ENCODE peak calls at places on chromosomes 16 and 17, in seven cellular contexts. One of them, this sample, is unnamed.

GRCh38 chr17:68961204-68961893 is 6.2 kb upstream of the ABCA8 start:
- DNase-seq in heart right ventricle: peak
- DNase-seq in stomach: no peak
- DNase-seq in A549: no peak
- DNase-seq in IMR-90: no peak
- DNase-seq in kidney epithelial cell: no peak
- DNase-seq in pancreas: no peak
- DNase-seq in this sample: no peak

GRCh38 chr17:71855000-71855399 is 265.8 kb upstream of the SOX9 start:
- DNase-seq in pancreas: no peak
- DNase-seq in IMR-90: no peak
- DNase-seq in kidney epithelial cell: no peak
- DNase-seq in A549: no peak
- DNase-seq in heart right ventricle: no peak
- DNase-seq in stomach: no peak
- DNase-seq in this sample: no peak

GRCh38 chr17:76419576-76420245 is 33.2 kb downstream of the UBE2O start:
- DNase-seq in stomach: no peak
- DNase-seq in IMR-90: no peak
- DNase-seq in A549: no peak
- DNase-seq in heart right ventricle: no peak
- DNase-seq in kidney epithelial cell: no peak
- DNase-seq in pancreas: no peak
- DNase-seq in this sample: no peak

GRCh38 chr16:58022601-58023371 is 2.8 kb upstream of the MMP15 start:
- DNase-seq in stomach: peak
- DNase-seq in A549: no peak
- DNase-seq in IMR-90: peak
- DNase-seq in kidney epithelial cell: no peak
- DNase-seq in heart right ventricle: peak
- DNase-seq in pancreas: peak
- DNase-seq in this sample: no peak

GRCh38 chr17:10210151-10210574 is 11.8 kb upstream of the GAS7 start:
- DNase-seq in IMR-90: peak
- DNase-seq in pancreas: no peak
- DNase-seq in A549: no peak
- DNase-seq in heart right ventricle: no peak
- DNase-seq in stomach: no peak
- DNase-seq in kidney epithelial cell: peak
- DNase-seq in this sample: peak

GRCh38 chr16:85391769-85392583 is 221.1 kb upstream of the GSE1 start:
- DNase-seq in pancreas: peak
- DNase-seq in heart right ventricle: no peak
- DNase-seq in A549: no peak
- DNase-seq in IMR-90: peak
- DNase-seq in kidney epithelial cell: no peak
- DNase-seq in stomach: no peak
- DNase-seq in this sample: no peak

GRCh38 chr17:17028878-17029535 is 13.2 kb upstream of the MPRIP start:
- DNase-seq in stomach: no peak
- DNase-seq in heart right ventricle: no peak
- DNase-seq in kidney epithelial cell: no peak
- DNase-seq in pancreas: no peak
- DNase-seq in A549: peak
- DNase-seq in IMR-90: no peak
- DNase-seq in this sample: no peak

GRCh38 chr17:42818379-42818778 is 5.7 kb downstream of the BECN1 start:
- DNase-seq in IMR-90: peak
- DNase-seq in stomach: no peak
- DNase-seq in kidney epithelial cell: no peak
- DNase-seq in A549: no peak
- DNase-seq in pancreas: no peak
- DNase-seq in heart right ventricle: no peak
- DNase-seq in this sample: no peak

GRCh38 chr16:85191341-85191965 is 79.2 kb upstream of the CIBAR2 start:
- DNase-seq in pancreas: no peak
- DNase-seq in A549: no peak
- DNase-seq in IMR-90: no peak
- DNase-seq in kidney epithelial cell: no peak
- DNase-seq in stomach: no peak
- DNase-seq in heart right ventricle: no peak
- DNase-seq in this sample: no peak

GRCh38 chr17:40614431-40615294 is 33.0 kb downstream of the SMARCE1 start:
- DNase-seq in IMR-90: no peak
- DNase-seq in A549: no peak
- DNase-seq in pancreas: no peak
- DNase-seq in stomach: no peak
- DNase-seq in kidney epithelial cell: no peak
- DNase-seq in heart right ventricle: no peak
- DNase-seq in this sample: no peak

GRCh38 chr17:27596106-27596505 is 34.9 kb upstream of the LGALS9 start:
- DNase-seq in IMR-90: peak
- DNase-seq in heart right ventricle: no peak
- DNase-seq in A549: no peak
- DNase-seq in stomach: no peak
- DNase-seq in pancreas: no peak
- DNase-seq in kidney epithelial cell: no peak
- DNase-seq in this sample: no peak

GRCh38 chr17:79607941-79608728 is 2.7 kb downstream of the RBFOX3 start:
- DNase-seq in pancreas: no peak
- DNase-seq in A549: peak
- DNase-seq in stomach: no peak
- DNase-seq in kidney epithelial cell: no peak
- DNase-seq in IMR-90: no peak
- DNase-seq in heart right ventricle: peak
- DNase-seq in this sample: no peak

GRCh38 chr16:2173916-2174315 is 18.3 kb downstream of the TRAF7 start:
- DNase-seq in IMR-90: no peak
- DNase-seq in kidney epithelial cell: no peak
- DNase-seq in pancreas: no peak
- DNase-seq in heart right ventricle: no peak
- DNase-seq in stomach: no peak
- DNase-seq in A549: no peak
- DNase-seq in this sample: no peak

GRCh38 chr17:65100316-65101140 is 36.6 kb upstream of the RGS9 start:
- DNase-seq in A549: peak
- DNase-seq in kidney epithelial cell: peak
- DNase-seq in pancreas: peak
- DNase-seq in stomach: peak
- DNase-seq in heart right ventricle: peak
- DNase-seq in IMR-90: peak
- DNase-seq in this sample: no peak

GRCh38 chr17:65222216-65222738 is 85.1 kb downstream of the RGS9 start:
- DNase-seq in heart right ventricle: no peak
- DNase-seq in IMR-90: peak
- DNase-seq in stomach: no peak
- DNase-seq in pancreas: no peak
- DNase-seq in kidney epithelial cell: no peak
- DNase-seq in A549: no peak
- DNase-seq in this sample: no peak

GRCh38 chr17:61065263-61065773 is 334.3 kb upstream of the TBX2 start:
- DNase-seq in heart right ventricle: peak
- DNase-seq in IMR-90: peak
- DNase-seq in pancreas: no peak
- DNase-seq in kidney epithelial cell: no peak
- DNase-seq in stomach: no peak
- DNase-seq in A549: peak
- DNase-seq in this sample: no peak

GRCh38 chr17:8072727-8073461 is 14.6 kb downstream of the ALOX12B start:
- DNase-seq in kidney epithelial cell: no peak
- DNase-seq in pancreas: no peak
- DNase-seq in IMR-90: no peak
- DNase-seq in heart right ventricle: no peak
- DNase-seq in A549: no peak
- DNase-seq in stomach: no peak
- DNase-seq in this sample: no peak

GRCh38 chr16:1612320-1613111 is at the start of gene CRAMP1:
- DNase-seq in kidney epithelial cell: no peak
- DNase-seq in stomach: no peak
- DNase-seq in heart right ventricle: no peak
- DNase-seq in A549: peak
- DNase-seq in pancreas: no peak
- DNase-seq in IMR-90: no peak
- DNase-seq in this sample: no peak

GRCh38 chr17:4968166-4968915 is 724 bp upstream of the SPAG7 start:
- DNase-seq in kidney epithelial cell: no peak
- DNase-seq in stomach: no peak
- DNase-seq in IMR-90: no peak
- DNase-seq in pancreas: peak
- DNase-seq in heart right ventricle: no peak
- DNase-seq in A549: no peak
- DNase-seq in this sample: no peak

GRCh38 chr16:67775273-67775672 is 31.1 kb downstream of the RANBP10 start:
- DNase-seq in A549: no peak
- DNase-seq in pancreas: no peak
- DNase-seq in kidney epithelial cell: no peak
- DNase-seq in heart right ventricle: no peak
- DNase-seq in stomach: no peak
- DNase-seq in IMR-90: no peak
- DNase-seq in this sample: no peak

GRCh38 chr17:7429722-7430121 is 1.1 kb downstream of the SPEM3 start:
- DNase-seq in pancreas: no peak
- DNase-seq in A549: no peak
- DNase-seq in kidney epithelial cell: no peak
- DNase-seq in heart right ventricle: no peak
- DNase-seq in stomach: no peak
- DNase-seq in IMR-90: no peak
- DNase-seq in this sample: no peak

GRCh38 chr17:28160610-28161009 is 118.1 kb downstream of the NLK start:
- DNase-seq in heart right ventricle: no peak
- DNase-seq in kidney epithelial cell: no peak
- DNase-seq in A549: no peak
- DNase-seq in stomach: no peak
- DNase-seq in IMR-90: peak
- DNase-seq in pancreas: no peak
- DNase-seq in this sample: no peak

GRCh38 chr16:73364413-73364812 is 316.5 kb upstream of the ZFHX3 start:
- DNase-seq in IMR-90: no peak
- DNase-seq in stomach: no peak
- DNase-seq in kidney epithelial cell: no peak
- DNase-seq in A549: no peak
- DNase-seq in pancreas: no peak
- DNase-seq in heart right ventricle: no peak
- DNase-seq in this sample: no peak

GRCh38 chr16:48366165-48367093 is 18.8 kb downstream of the SIAH1 start:
- DNase-seq in A549: peak
- DNase-seq in heart right ventricle: no peak
- DNase-seq in pancreas: no peak
- DNase-seq in kidney epithelial cell: no peak
- DNase-seq in stomach: peak
- DNase-seq in IMR-90: peak
- DNase-seq in this sample: no peak

GRCh38 chr16:81752225-81752875 is 26.7 kb upstream of the PLCG2 start:
- DNase-seq in pancreas: no peak
- DNase-seq in heart right ventricle: peak
- DNase-seq in IMR-90: no peak
- DNase-seq in A549: no peak
- DNase-seq in kidney epithelial cell: no peak
- DNase-seq in stomach: peak
- DNase-seq in this sample: no peak
- H3K4me3 ChIP-seq in pancreas: no peak
- H3K4me3 ChIP-seq in heart right ventricle: no peak
- H3K4me3 ChIP-seq in IMR-90: no peak
- H3K4me3 ChIP-seq in A549: no peak
- H3K4me3 ChIP-seq in kidney epithelial cell: no peak
- H3K4me3 ChIP-seq in stomach: no peak
- H3K4me3 ChIP-seq in this sample: no peak

DNA sequence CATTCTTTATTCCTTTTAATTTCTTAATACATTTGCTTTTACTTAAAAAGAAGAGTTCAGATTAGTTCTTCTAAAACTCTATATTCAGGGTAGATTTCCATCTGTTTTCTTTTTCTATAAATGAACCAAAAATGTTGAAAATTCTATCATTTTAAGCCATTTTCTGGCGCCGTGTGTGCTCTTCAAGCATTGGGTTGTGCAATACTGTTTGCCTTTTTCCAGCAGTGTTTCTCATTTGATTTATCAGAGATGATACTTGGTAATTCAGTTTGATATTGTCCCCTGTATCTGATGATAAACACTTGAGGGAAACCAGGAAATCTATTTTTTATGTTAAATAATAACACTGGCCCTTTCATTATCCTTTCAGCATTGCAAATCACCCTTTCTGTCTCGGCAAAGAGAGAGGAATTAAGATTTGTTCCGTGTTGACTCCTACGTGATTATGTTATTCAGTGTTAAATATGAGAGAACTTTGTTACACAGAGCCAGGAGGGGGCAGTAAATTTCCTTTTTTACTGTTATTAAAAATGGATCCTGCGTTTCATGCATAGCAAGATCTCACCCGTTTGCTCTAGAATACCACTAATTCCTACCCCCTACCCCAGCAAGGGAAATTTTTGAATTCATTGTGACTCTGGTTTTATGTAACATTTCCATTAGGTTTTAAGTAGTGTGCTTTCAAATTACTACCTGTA is 606.9 kb upstream of the RBFOX1 start:
- DNase-seq in stomach: no peak
- DNase-seq in IMR-90: no peak
- DNase-seq in kidney epithelial cell: no peak
- DNase-seq in pancreas: no peak
- DNase-seq in A549: peak
- DNase-seq in heart right ventricle: no peak
- DNase-seq in this sample: no peak
- TF ChIP-seq CTCF in stomach: no peak
- TF ChIP-seq CTCF in IMR-90: no peak
- TF ChIP-seq CTCF in kidney epithelial cell: no peak
- TF ChIP-seq CTCF in pancreas: no peak
- TF ChIP-seq CTCF in A549: no peak
- TF ChIP-seq CTCF in heart right ventricle: no peak
- TF ChIP-seq CTCF in this sample: no peak

GRCh38 chr17:58412910-58413630 is 4.3 kb downstream of the RNF43 start:
- DNase-seq in stomach: no peak
- DNase-seq in pancreas: no peak
- DNase-seq in heart right ventricle: no peak
- DNase-seq in A549: no peak
- DNase-seq in kidney epithelial cell: no peak
- DNase-seq in IMR-90: peak
- DNase-seq in this sample: no peak
- H3K4me3 ChIP-seq in stomach: no peak
- H3K4me3 ChIP-seq in pancreas: peak
- H3K4me3 ChIP-seq in heart right ventricle: no peak
- H3K4me3 ChIP-seq in A549: no peak
- H3K4me3 ChIP-seq in kidney epithelial cell: no peak
- H3K4me3 ChIP-seq in IMR-90: no peak
- H3K4me3 ChIP-seq in this sample: no peak

DNA sequence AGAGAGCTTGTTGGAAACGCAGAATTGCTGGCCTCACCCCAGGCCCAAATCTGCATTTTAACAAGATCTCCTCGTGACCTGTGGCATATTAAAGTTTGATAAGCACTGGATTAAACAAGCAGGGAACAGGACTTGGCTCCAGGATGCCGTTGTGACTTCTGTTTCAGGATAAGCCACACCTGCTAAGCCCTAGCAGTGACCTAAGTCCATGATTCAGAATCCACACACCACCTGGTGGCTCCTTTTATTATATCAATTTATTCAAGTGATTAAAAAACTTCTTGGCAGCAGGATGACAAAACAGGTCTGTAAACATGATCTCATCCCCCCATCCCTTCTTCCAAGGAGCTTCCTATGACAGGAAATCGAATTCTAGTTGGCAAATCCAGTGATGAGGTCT is 9.1 kb downstream of the NAGPA start:
- DNase-seq in IMR-90: no peak
- DNase-seq in A549: peak
- DNase-seq in kidney epithelial cell: no peak
- DNase-seq in pancreas: no peak
- DNase-seq in heart right ventricle: no peak
- DNase-seq in stomach: peak
- DNase-seq in this sample: no peak
- TF ChIP-seq CTCF in IMR-90: no peak
- TF ChIP-seq CTCF in A549: peak
- TF ChIP-seq CTCF in kidney epithelial cell: no peak
- TF ChIP-seq CTCF in pancreas: no peak
- TF ChIP-seq CTCF in heart right ventricle: no peak
- TF ChIP-seq CTCF in stomach: peak
- TF ChIP-seq CTCF in this sample: no peak

This sample was measured in HFF-Myc.